ENCODE peak calls at places on chromosomes 2 and 18, in eight cellular contexts. I is activated CD8-positive, alpha-beta T cell treated with anti-CD3 and anti-CD28 coated beads, Interleukin-2, amount 10 ng/mL, durations not matched to agents 7 days and 5 days; Q is H54; P is fibroblast of gingiva; S is GM10248; M is amniotic stem cell; C is amniotic epithelial cell; T is astrocyte of the hippocampus. O is an unnamed sample.

GRCh38 chr2:60423066-60423465 is 130.4 kb downstream of the BCL11A start:
- DNase-seq in I (no peak), Q (no peak), P (no peak), S (no peak), M (no peak), C (no peak), T (no peak), O (no peak)

GRCh38 chr18:36124841-36125240 is 4.3 kb downstream of the SLC39A6 start:
- DNase-seq in I (no peak), Q (no peak), P (peak; percentile 3), S (no peak), M (no peak), C (peak; percentile 22), T (no peak), O (no peak)

GRCh38 chr2:148209598-148209997 is 188.7 kb downstream of the MBD5 start:
- DNase-seq in I (no peak), Q (no peak), P (no peak), S (no peak), M (no peak), C (no peak), T (no peak), O (no peak)

GRCh38 chr2:206423147-206423546 is 20.2 kb upstream of the ADAM23 start:
- DNase-seq in I (no peak), Q (no peak), P (no peak), S (no peak), M (no peak), C (peak; percentile 53), T (peak; percentile 8), O (no peak)

GRCh38 chr2:238589591-238590460 is 163.1 kb downstream of the ASB1 start:
- DNase-seq in I (no peak), Q (no peak), P (no peak), S (no peak), M (no peak), C (no peak), T (no peak), O (no peak)

GRCh38 chr2:203583696-203584095 is 48.6 kb upstream of the RAPH1 start:
- DNase-seq in I (peak; percentile 29), Q (peak; percentile 44), P (no peak), S (peak; percentile 24), M (no peak), C (peak; percentile 62), T (peak; percentile 58), O (peak; percentile 35)

GRCh38 chr2:34447097-34447496 is 848.0 kb upstream of the FAM98A start:
- DNase-seq in I (no peak), Q (no peak), P (no peak), S (no peak), M (no peak), C (no peak), T (no peak), O (no peak)

GRCh38 chr2:2291500-2292260 is 39.4 kb downstream of the MYT1L start:
- DNase-seq in I (no peak), Q (peak; percentile 19), P (no peak), S (no peak), M (no peak), C (no peak), T (peak; percentile 39), O (peak; percentile 40)

GRCh38 chr2:9388102-9388735 is 35.1 kb downstream of the ITGB1BP1 start:
- DNase-seq in I (no peak), Q (no peak), P (no peak), S (no peak), M (no peak), C (no peak), T (peak; percentile 40), O (no peak)

GRCh38 chr2:239376942-239377531 is 23.8 kb downstream of the HDAC4 start:
- DNase-seq in I (no peak), Q (no peak), P (no peak), S (no peak), M (no peak), C (no peak), T (no peak), O (peak; percentile 34)

GRCh38 chr18:36411745-36412168 is 114.2 kb downstream of the FHOD3 start:
- DNase-seq in I (no peak), Q (no peak), P (peak; percentile 14), S (no peak), M (no peak), C (peak; percentile 45), T (no peak), O (no peak)

GRCh38 chr18:33697498-33697897 is 119.5 kb downstream of the ASXL3 start:
- DNase-seq in I (no peak), Q (no peak), P (no peak), S (no peak), M (no peak), C (no peak), T (no peak), O (no peak)

GRCh38 chr2:18200771-18201170 is 322.3 kb downstream of the KCNS3 start:
- DNase-seq in I (no peak), Q (no peak), P (no peak), S (no peak), M (no peak), C (no peak), T (no peak), O (no peak)

GRCh38 chr2:97911210-97911921 is 84.4 kb downstream of the TMEM131 start:
- DNase-seq in I (no peak), Q (no peak), P (no peak), S (peak; percentile 34), M (no peak), C (peak; percentile 83), T (no peak), O (no peak)

GRCh38 chr2:26394694-26395093 is 7.0 kb upstream of the DRC1 start:
- DNase-seq in I (no peak), Q (no peak), P (peak; percentile 77), S (no peak), M (no peak), C (no peak), T (peak; percentile 29), O (no peak)

GRCh38 chr2:196660264-196660663 is 20.7 kb downstream of the CCDC150 start:
- DNase-seq in I (no peak), Q (no peak), P (peak; percentile 63), S (no peak), M (peak; percentile 6), C (peak; percentile 72), T (no peak), O (no peak)

GRCh38 chr2:10894264-10894935 is 17.3 kb upstream of the KCNF1 start:
- DNase-seq in I (no peak), Q (no peak), P (no peak), S (no peak), M (no peak), C (no peak), T (no peak), O (no peak)

GRCh38 chr2:218745559-218746469 is 35.2 kb downstream of the TTLL4 start:
- DNase-seq in I (no peak), Q (no peak), P (peak; percentile 41), S (no peak), M (no peak), C (peak; percentile 70), T (peak; percentile 88), O (peak; percentile 77)

GRCh38 chr18:33560686-33561370 is 17.2 kb upstream of the ASXL3 start:
- DNase-seq in I (no peak), Q (no peak), P (peak; percentile 3), S (no peak), M (no peak), C (peak; percentile 54), T (peak; percentile 20), O (no peak)

GRCh38 chr2:47534179-47534919 is 131.4 kb downstream of the MSH2 start:
- DNase-seq in I (no peak), Q (peak; percentile 95), P (peak; percentile 63), S (no peak), M (peak; percentile 39), C (peak; percentile 92), T (peak; percentile 68), O (no peak)

GRCh38 chr2:182915369-182916326 is 49.2 kb upstream of the FRZB start:
- DNase-seq in I (no peak), Q (peak; percentile 69), P (peak; percentile 85), S (no peak), M (peak; percentile 71), C (peak; percentile 93), T (peak; percentile 67), O (no peak)

GRCh38 chr2:125264453-125264852 is 1239.4 kb downstream of the CNTNAP5 start:
- DNase-seq in I (no peak), Q (no peak), P (no peak), S (no peak), M (no peak), C (no peak), T (peak; percentile 40), O (no peak)

GRCh38 chr18:57301573-57302230 is 50.7 kb upstream of the ST8SIA3 start:
- DNase-seq in I (no peak), Q (no peak), P (no peak), S (no peak), M (no peak), C (no peak), T (no peak), O (no peak)

GRCh38 chr2:85744771-85745601 is 8.8 kb upstream of the ATOH8 start:
- DNase-seq in I (no peak), Q (no peak), P (peak; percentile 94), S (no peak), M (no peak), C (peak; percentile 85), T (peak; percentile 70), O (peak; percentile 73)

GRCh38 chr18:56563568-56563967 is 74.8 kb downstream of the TXNL1 start:
- DNase-seq in I (no peak), Q (no peak), P (no peak), S (no peak), M (no peak), C (no peak), T (no peak), O (no peak)

GRCh38 chr2:7670905-7671304 is 753.7 kb downstream of the RNF144A start:
- DNase-seq in I (no peak), Q (no peak), P (no peak), S (no peak), M (no peak), C (no peak), T (no peak), O (no peak)

GRCh38 chr18:35089382-35089781 is 48.2 kb downstream of the MAPRE2 start:
- DNase-seq in I (no peak), Q (no peak), P (no peak), S (no peak), M (no peak), C (peak; percentile 35), T (peak; percentile 11), O (no peak)

GRCh38 chr18:77110936-77111335 is 21.6 kb downstream of the MBP start:
- DNase-seq in I (no peak), Q (no peak), P (no peak), S (no peak), M (no peak), C (no peak), T (no peak), O (no peak)